ENCODE peak calls at places on chromosomes 2 and 18, in eight cellular contexts. One of them, this sample, is unnamed. For H3K4me1 and H3K9me3, the result is how much of the 10 kb centered on the place peaks cover.

GRCh38 chr2:1816414-1816911 is 72.1 kb upstream of the PXDN start:
- DNase-seq in transverse colon: peak
- DNase-seq in astrocyte: peak
- DNase-seq in body of pancreas: no peak
- DNase-seq in left lung: peak
- DNase-seq in stomach: no peak
- DNase-seq in tibial nerve: peak
- DNase-seq in colonic mucosa: no peak
- DNase-seq in this sample: peak

GRCh38 chr18:78794031-78794430 is 185.6 kb upstream of the SALL3 start:
- DNase-seq in transverse colon: no peak
- DNase-seq in astrocyte: no peak
- DNase-seq in body of pancreas: no peak
- DNase-seq in left lung: peak
- DNase-seq in stomach: no peak
- DNase-seq in tibial nerve: no peak
- DNase-seq in colonic mucosa: no peak
- DNase-seq in this sample: no peak

GRCh38 chr2:95082479-95082878 is 39.1 kb downstream of the MRPS5 start:
- DNase-seq in transverse colon: no peak
- DNase-seq in astrocyte: no peak
- DNase-seq in body of pancreas: no peak
- DNase-seq in left lung: no peak
- DNase-seq in stomach: no peak
- DNase-seq in tibial nerve: no peak
- DNase-seq in colonic mucosa: no peak
- DNase-seq in this sample: no peak

GRCh38 chr18:36450264-36450663 is 152.8 kb downstream of the FHOD3 start:
- DNase-seq in transverse colon: no peak
- DNase-seq in astrocyte: no peak
- DNase-seq in body of pancreas: no peak
- DNase-seq in left lung: no peak
- DNase-seq in stomach: no peak
- DNase-seq in tibial nerve: no peak
- DNase-seq in colonic mucosa: no peak
- DNase-seq in this sample: no peak

GRCh38 chr2:112692496-112692911 is 28.3 kb upstream of the NT5DC4 start:
- DNase-seq in transverse colon: peak
- DNase-seq in astrocyte: peak
- DNase-seq in body of pancreas: no peak
- DNase-seq in left lung: peak
- DNase-seq in stomach: peak
- DNase-seq in tibial nerve: peak
- DNase-seq in colonic mucosa: peak
- DNase-seq in this sample: no peak

GRCh38 chr2:133497261-133497893 is 70.9 kb downstream of the NCKAP5 start:
- DNase-seq in transverse colon: no peak
- DNase-seq in astrocyte: peak
- DNase-seq in body of pancreas: no peak
- DNase-seq in left lung: no peak
- DNase-seq in stomach: no peak
- DNase-seq in tibial nerve: no peak
- DNase-seq in colonic mucosa: no peak
- DNase-seq in this sample: no peak

GRCh38 chr2:218260166-218260565 is 649 bp upstream of the GPBAR1 start:
- DNase-seq in transverse colon: no peak
- DNase-seq in astrocyte: no peak
- DNase-seq in body of pancreas: no peak
- DNase-seq in left lung: no peak
- DNase-seq in stomach: no peak
- DNase-seq in tibial nerve: no peak
- DNase-seq in colonic mucosa: no peak
- DNase-seq in this sample: no peak

GRCh38 chr2:130380096-130380934 is 24.5 kb downstream of the PTPN18 start:
- DNase-seq in transverse colon: no peak
- DNase-seq in astrocyte: no peak
- DNase-seq in body of pancreas: no peak
- DNase-seq in left lung: no peak
- DNase-seq in stomach: no peak
- DNase-seq in tibial nerve: no peak
- DNase-seq in colonic mucosa: no peak
- DNase-seq in this sample: no peak

GRCh38 chr18:77108001-77108692 is 24.4 kb downstream of the MBP start:
- DNase-seq in transverse colon: peak
- DNase-seq in astrocyte: peak
- DNase-seq in body of pancreas: no peak
- DNase-seq in left lung: no peak
- DNase-seq in stomach: no peak
- DNase-seq in tibial nerve: peak
- DNase-seq in colonic mucosa: peak
- DNase-seq in this sample: peak

GRCh38 chr2:206989306-206989705 is 50.0 kb downstream of the CPO start:
- DNase-seq in transverse colon: peak
- DNase-seq in astrocyte: no peak
- DNase-seq in body of pancreas: peak
- DNase-seq in left lung: peak
- DNase-seq in stomach: peak
- DNase-seq in tibial nerve: no peak
- DNase-seq in colonic mucosa: peak
- DNase-seq in this sample: peak

GRCh38 chr18:3012306-3012919 is 531 bp downstream of the LPIN2 start:
- DNase-seq in transverse colon: peak
- DNase-seq in astrocyte: no peak
- DNase-seq in body of pancreas: peak
- DNase-seq in left lung: no peak
- DNase-seq in stomach: peak
- DNase-seq in tibial nerve: peak
- DNase-seq in colonic mucosa: peak
- DNase-seq in this sample: no peak

GRCh38 chr2:55862673-55863390 is 60.8 kb downstream of the EFEMP1 start:
- DNase-seq in transverse colon: no peak
- DNase-seq in astrocyte: peak
- DNase-seq in body of pancreas: no peak
- DNase-seq in left lung: no peak
- DNase-seq in stomach: peak
- DNase-seq in tibial nerve: peak
- DNase-seq in colonic mucosa: no peak
- DNase-seq in this sample: peak

GRCh38 chr2:182817558-182817957 is 48.9 kb downstream of the FRZB start:
- DNase-seq in transverse colon: no peak
- DNase-seq in astrocyte: no peak
- DNase-seq in body of pancreas: no peak
- DNase-seq in left lung: no peak
- DNase-seq in stomach: no peak
- DNase-seq in tibial nerve: no peak
- DNase-seq in colonic mucosa: no peak
- DNase-seq in this sample: no peak

DNA sequence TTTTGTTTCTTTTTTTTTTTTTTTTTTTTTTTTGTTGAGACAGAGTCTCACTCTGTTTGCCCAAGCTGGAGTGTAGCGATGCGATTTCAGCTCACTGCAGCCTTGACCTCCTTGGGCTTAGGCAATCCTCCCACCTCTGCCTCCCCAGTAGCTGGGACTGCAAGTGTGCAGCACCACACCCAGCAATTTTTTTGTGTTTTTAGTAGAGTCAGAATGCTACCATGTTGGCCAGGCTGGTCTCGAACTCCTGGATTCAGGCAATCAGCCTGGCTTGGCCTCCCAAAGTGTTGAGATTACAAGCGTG is 8.2 kb downstream of the ITGA6 start:
- DNase-seq in transverse colon: no peak
- DNase-seq in astrocyte: no peak
- DNase-seq in body of pancreas: no peak
- DNase-seq in left lung: no peak
- DNase-seq in stomach: no peak
- DNase-seq in tibial nerve: no peak
- DNase-seq in colonic mucosa: no peak
- DNase-seq in this sample: no peak
- H3K4me1 ChIP-seq in transverse colon: half or more
- H3K4me1 ChIP-seq in astrocyte: under half
- H3K4me1 ChIP-seq in body of pancreas: half or more
- H3K4me1 ChIP-seq in left lung: under half
- H3K4me1 ChIP-seq in stomach: half or more
- H3K4me1 ChIP-seq in tibial nerve: under half
- H3K4me1 ChIP-seq in colonic mucosa: under half
- H3K4me1 ChIP-seq in this sample: under half

DNA sequence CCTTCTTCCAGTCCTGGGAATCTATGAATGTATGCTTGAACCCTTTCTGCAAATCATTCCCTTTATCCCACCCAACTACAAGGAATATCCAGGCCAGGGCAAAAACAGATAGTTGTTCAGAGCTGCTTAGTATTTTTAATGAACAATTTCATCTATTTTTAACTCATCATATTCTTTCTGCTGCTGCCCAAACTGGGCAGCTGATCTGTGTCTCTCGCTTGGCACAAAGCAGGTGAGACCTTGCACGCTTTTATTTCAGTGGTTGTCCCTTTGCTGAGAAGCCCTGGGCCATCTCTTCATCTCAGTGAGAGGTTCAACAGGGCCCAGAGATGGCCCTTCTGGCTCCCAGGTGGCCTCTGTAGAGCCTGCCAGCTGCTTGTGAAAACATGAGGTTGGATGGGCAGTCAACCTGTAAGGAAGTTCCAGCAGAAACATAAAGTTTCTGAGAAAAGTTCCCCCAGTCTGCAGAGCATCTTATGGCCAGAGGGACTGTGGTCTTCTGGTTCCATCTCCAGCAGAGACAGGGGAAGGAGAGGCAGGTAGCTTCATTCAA is 57.5 kb downstream of the MYCN start:
- DNase-seq in transverse colon: no peak
- DNase-seq in astrocyte: no peak
- DNase-seq in body of pancreas: no peak
- DNase-seq in left lung: no peak
- DNase-seq in stomach: no peak
- DNase-seq in tibial nerve: no peak
- DNase-seq in colonic mucosa: no peak
- DNase-seq in this sample: no peak
- H3K9me3 ChIP-seq in transverse colon: under half
- H3K9me3 ChIP-seq in astrocyte: under half
- H3K9me3 ChIP-seq in body of pancreas: under half
- H3K9me3 ChIP-seq in left lung: under half
- H3K9me3 ChIP-seq in stomach: under half
- H3K9me3 ChIP-seq in tibial nerve: under half
- H3K9me3 ChIP-seq in colonic mucosa: under half
- H3K9me3 ChIP-seq in this sample: under half

DNA sequence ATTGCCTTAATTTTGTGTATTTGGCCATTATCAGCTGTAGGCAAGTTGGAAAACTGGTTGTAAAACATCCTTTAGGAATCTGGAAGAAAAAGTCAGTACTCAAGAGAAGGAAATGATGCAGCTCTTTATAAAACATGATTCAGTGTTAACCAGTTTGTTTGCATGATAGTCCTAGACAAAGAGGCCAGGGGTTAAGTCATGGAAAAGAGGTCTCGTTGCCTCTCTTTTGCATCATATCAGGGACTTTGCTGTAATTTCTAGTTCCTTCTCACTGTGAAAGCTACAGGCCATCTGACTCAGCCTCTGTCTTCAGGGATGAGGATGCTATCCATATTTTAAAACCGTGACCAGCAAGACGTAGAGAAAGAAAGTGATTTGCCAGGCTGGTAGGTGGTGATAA is 38.0 kb downstream of the NPAS2 start:
- DNase-seq in transverse colon: no peak
- DNase-seq in astrocyte: peak
- DNase-seq in body of pancreas: no peak
- DNase-seq in left lung: no peak
- DNase-seq in stomach: no peak
- DNase-seq in tibial nerve: no peak
- DNase-seq in colonic mucosa: no peak
- DNase-seq in this sample: no peak
- H3K4me1 ChIP-seq in transverse colon: under half
- H3K4me1 ChIP-seq in astrocyte: under half
- H3K4me1 ChIP-seq in body of pancreas: under half
- H3K4me1 ChIP-seq in left lung: under half
- H3K4me1 ChIP-seq in stomach: under half
- H3K4me1 ChIP-seq in tibial nerve: under half
- H3K4me1 ChIP-seq in colonic mucosa: under half
- H3K4me1 ChIP-seq in this sample: under half

DNA sequence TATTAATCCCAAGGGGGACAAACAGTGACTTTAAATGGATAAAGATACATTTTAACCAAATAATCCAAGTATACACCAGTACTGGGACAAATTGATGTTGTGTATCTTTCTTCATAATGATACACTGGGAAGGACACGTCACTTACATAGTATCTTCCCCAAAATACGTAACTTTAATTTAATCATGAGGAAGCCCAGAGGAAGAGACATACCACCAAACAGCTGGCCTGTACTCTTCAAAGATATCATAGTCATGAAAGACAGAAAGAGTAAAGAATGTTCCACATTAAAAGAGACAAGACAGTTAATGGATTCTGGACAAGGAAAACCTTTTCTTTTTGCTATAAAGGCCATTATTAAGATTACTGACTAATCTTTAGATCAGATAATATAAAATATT is 37.1 kb downstream of the AGFG1 start:
- DNase-seq in transverse colon: no peak
- DNase-seq in astrocyte: no peak
- DNase-seq in body of pancreas: no peak
- DNase-seq in left lung: no peak
- DNase-seq in stomach: no peak
- DNase-seq in tibial nerve: no peak
- DNase-seq in colonic mucosa: no peak
- DNase-seq in this sample: no peak
- H3K9me3 ChIP-seq in transverse colon: under half
- H3K9me3 ChIP-seq in astrocyte: under half
- H3K9me3 ChIP-seq in body of pancreas: under half
- H3K9me3 ChIP-seq in left lung: under half
- H3K9me3 ChIP-seq in stomach: under half
- H3K9me3 ChIP-seq in tibial nerve: under half
- H3K9me3 ChIP-seq in colonic mucosa: under half
- H3K9me3 ChIP-seq in this sample: under half

GRCh38 chr2:215313219-215313656 is 1.4 kb downstream of the ATIC start:
- DNase-seq in transverse colon: no peak
- DNase-seq in astrocyte: no peak
- DNase-seq in body of pancreas: no peak
- DNase-seq in left lung: no peak
- DNase-seq in stomach: no peak
- DNase-seq in tibial nerve: no peak
- DNase-seq in colonic mucosa: no peak
- DNase-seq in this sample: no peak
- H3K4me1 ChIP-seq in transverse colon: under half
- H3K4me1 ChIP-seq in astrocyte: under half
- H3K4me1 ChIP-seq in body of pancreas: under half
- H3K4me1 ChIP-seq in left lung: under half
- H3K4me1 ChIP-seq in stomach: under half
- H3K4me1 ChIP-seq in tibial nerve: under half
- H3K4me1 ChIP-seq in colonic mucosa: under half
- H3K4me1 ChIP-seq in this sample: under half